ENCODE peak calls at places on chromosomes 4 and X, in six cellular contexts. D is transverse colon, J is SK-N-SH, O is HepG2, X is esophagus muscularis mucosa, C is suprapubic skin. F is an unnamed sample.

GRCh38 chrX:155094468-155095061 is 23.3 kb downstream of the BRCC3 start:
- DNase-seq in D (no peak), J (peak), O (peak), X (no peak), C (no peak), F (no peak)

GRCh38 chr4:2714071-2714770 is 41.9 kb downstream of the TNIP2 start:
- DNase-seq in D (no peak), J (peak), O (no peak), X (no peak), C (no peak), F (peak)

GRCh38 chr4:15656038-15656470 is 897 bp upstream of the FBXL5 start:
- DNase-seq in D (no peak), J (no peak), O (no peak), X (no peak), C (no peak), F (no peak)

GRCh38 chr4:185504098-185505047 is 30.9 kb downstream of the PDLIM3 start:
- DNase-seq in D (peak), J (no peak), O (peak), X (no peak), C (no peak), F (peak)

GRCh38 chr4:185656467-185656890 is 121.2 kb upstream of the PDLIM3 start:
- DNase-seq in D (peak), J (no peak), O (no peak), X (no peak), C (no peak), F (peak)

GRCh38 chrX:106901341-106901740 is 1.8 kb downstream of the RIPPLY1 start:
- DNase-seq in D (no peak), J (no peak), O (peak), X (no peak), C (no peak), F (no peak)

GRCh38 chr4:2931765-2932560 is 31.2 kb downstream of the NOP14 start:
- DNase-seq in D (peak), J (no peak), O (no peak), X (no peak), C (peak), F (peak)

GRCh38 chr4:98232202-98232601 is 29.0 kb upstream of the RAP1GDS1 start:
- DNase-seq in D (no peak), J (no peak), O (no peak), X (no peak), C (no peak), F (no peak)

GRCh38 chrX:132023896-132024386 is 839 bp downstream of the STK26 start:
- DNase-seq in D (no peak), J (no peak), O (no peak), X (no peak), C (no peak), F (no peak)

GRCh38 chrX:22220941-22221340 is 51.8 kb upstream of the CBLL2 start:
- DNase-seq in D (no peak), J (no peak), O (no peak), X (no peak), C (no peak), F (no peak)

GRCh38 chr4:111228396-111228795 is 605.5 kb upstream of the PITX2 start:
- DNase-seq in D (no peak), J (no peak), O (no peak), X (no peak), C (no peak), F (no peak)

GRCh38 chrX:43560247-43560946 is 95.7 kb upstream of the MAOA start:
- DNase-seq in D (peak), J (no peak), O (no peak), X (no peak), C (no peak), F (no peak)

GRCh38 chr4:165364452-165365080 is 14.2 kb upstream of the CPE start:
- DNase-seq in D (peak), J (no peak), O (peak), X (no peak), C (no peak), F (no peak)

GRCh38 chr4:56164921-56165320 is 216.2 kb downstream of the CEP135 start:
- DNase-seq in D (no peak), J (no peak), O (no peak), X (no peak), C (no peak), F (no peak)

GRCh38 chrX:23694606-23695005 is 27.3 kb downstream of the PRDX4 start:
- DNase-seq in D (peak), J (peak), O (peak), X (no peak), C (no peak), F (peak)

GRCh38 chr4:3007724-3008123 is 44.4 kb downstream of the GRK4 start:
- DNase-seq in D (no peak), J (no peak), O (no peak), X (no peak), C (no peak), F (no peak)

GRCh38 chr4:80161413-80162058 is 35.8 kb upstream of the PRDM8 start:
- DNase-seq in D (no peak), J (no peak), O (no peak), X (no peak), C (no peak), F (no peak)

GRCh38 chrX:53356186-53356585 is 66.3 kb downstream of the SMC1A start:
- DNase-seq in D (no peak), J (peak), O (no peak), X (no peak), C (no peak), F (no peak)

GRCh38 chr4:85127653-85128052 is 161.2 kb upstream of the WDFY3 start:
- DNase-seq in D (no peak), J (peak), O (peak), X (no peak), C (no peak), F (no peak)

GRCh38 chr4:140094701-140095420 is 59.1 kb downstream of the MAML3 start:
- DNase-seq in D (peak), J (peak), O (no peak), X (peak), C (peak), F (peak)

GRCh38 chr4:101981756-101982155 is 191.2 kb downstream of the BANK1 start:
- DNase-seq in D (no peak), J (no peak), O (no peak), X (no peak), C (no peak), F (no peak)

GRCh38 chr4:20430555-20430954 is 178.8 kb downstream of the SLIT2 start:
- DNase-seq in D (peak), J (no peak), O (no peak), X (no peak), C (no peak), F (no peak)

GRCh38 chr4:168421671-168422070 is 58.6 kb downstream of the DDX60L start:
- DNase-seq in D (no peak), J (no peak), O (no peak), X (no peak), C (no peak), F (no peak)

GRCh38 chrX:103248553-103248952 is 6.4 kb downstream of the TCEAL8 start:
- DNase-seq in D (no peak), J (peak), O (no peak), X (no peak), C (no peak), F (no peak)

GRCh38 chrX:106734827-106735226 is 8.3 kb downstream of the RNF128 start:
- DNase-seq in D (no peak), J (no peak), O (peak), X (no peak), C (no peak), F (no peak)

GRCh38 chrX:34866636-34867035 is 76.0 kb upstream of the FAM47B start:
- DNase-seq in D (no peak), J (no peak), O (no peak), X (no peak), C (no peak), F (no peak)

GRCh38 chr4:64713256-64713840 is 304.1 kb upstream of the TECRL start:
- DNase-seq in D (no peak), J (peak), O (peak), X (no peak), C (no peak), F (no peak)

GRCh38 chrX:101051549-101052302 is at the start of gene TRMT2B:
- DNase-seq in D (peak), J (peak), O (peak), X (peak), C (peak), F (peak)
- TF ChIP-seq POLR2AphosphoS5 in D (no peak), J (no peak), O (peak), X (peak), C (no peak), F (peak)

DNA sequence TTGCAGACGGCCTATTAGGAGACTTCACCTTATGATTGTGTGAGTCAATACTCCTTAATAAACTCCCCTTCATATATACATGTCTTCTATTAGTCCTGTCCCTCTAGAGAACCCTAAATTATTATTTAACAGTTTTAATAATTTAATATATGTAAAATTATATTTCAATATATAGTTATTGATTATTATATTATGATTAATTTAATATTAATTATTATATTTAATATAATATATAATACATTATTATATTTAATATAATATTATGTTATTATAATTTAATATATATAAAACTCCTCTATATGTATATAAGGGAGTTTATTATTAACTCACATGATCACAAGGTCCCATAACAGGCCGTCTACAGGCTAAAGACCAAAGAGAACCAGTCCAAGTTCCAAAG is 533.2 kb downstream of the ARAP2 start:
- DNase-seq in D (no peak), J (no peak), O (no peak), X (no peak), C (no peak), F (no peak)
- H3K27ac ChIP-seq in D (no peak), J (no peak), O (no peak), X (no peak), C (no peak), F (no peak)

DNA sequence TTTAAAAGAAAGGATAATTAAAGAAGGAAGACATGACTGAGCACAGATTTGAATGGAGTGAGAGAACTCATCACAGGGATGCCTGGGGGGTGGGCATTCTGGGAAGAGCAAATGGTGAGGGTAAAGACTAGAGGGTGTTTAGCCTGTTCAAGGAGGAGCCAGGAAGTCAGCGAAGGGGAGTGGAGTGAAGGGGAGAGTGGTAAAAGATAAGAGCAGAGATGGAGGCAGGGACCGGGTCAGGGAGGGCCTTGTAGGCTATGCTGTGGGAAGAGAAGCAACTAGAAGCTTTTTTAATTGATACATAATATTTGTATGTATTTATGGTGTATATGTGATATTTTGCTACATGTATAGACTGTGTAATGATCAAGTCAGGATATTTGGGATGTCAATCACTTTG is 2.2 kb upstream of the VGLL1 start:
- DNase-seq in D (no peak), J (no peak), O (no peak), X (no peak), C (no peak), F (no peak)
- TF ChIP-seq EP300 in D (no peak), J (no peak), O (no peak), X (no peak), C (no peak), F (no peak)

GRCh38 chr4:183861426-183861825 is 43.7 kb upstream of the STOX2 start:
- DNase-seq in D (no peak), J (no peak), O (no peak), X (peak), C (no peak), F (no peak)

GRCh38 chr4:183863155-183863825 is 41.8 kb upstream of the STOX2 start:
- DNase-seq in D (no peak), J (no peak), O (no peak), X (no peak), C (no peak), F (no peak)

GRCh38 chr4:183858011-183858615 is 47.0 kb upstream of the STOX2 start:
- DNase-seq in D (no peak), J (no peak), O (no peak), X (peak), C (no peak), F (no peak)

GRCh38 chr4:183860110-183860509 is 45.0 kb upstream of the STOX2 start:
- DNase-seq in D (no peak), J (no peak), O (no peak), X (no peak), C (no peak), F (no peak)

GRCh38 chr4:183860726-183861125 is 44.4 kb upstream of the STOX2 start:
- DNase-seq in D (no peak), J (no peak), O (no peak), X (peak), C (no peak), F (no peak)
- TF ChIP-seq POLR2AphosphoS5 in D (no peak), J (no peak), O (no peak), X (no peak), C (no peak), F (no peak)

GRCh38 chrX:29553542-29553941 is 661.8 kb upstream of the MAGEB2 start:
- DNase-seq in D (no peak), J (no peak), O (no peak), X (no peak), C (no peak), F (no peak)
- H3K27ac ChIP-seq in D (no peak), J (no peak), O (no peak), X (no peak), C (no peak), F (no peak)

GRCh38 chrX:19046343-19047215 is 62.7 kb upstream of the PHKA2 start:
- DNase-seq in D (no peak), J (no peak), O (no peak), X (no peak), C (no peak), F (no peak)
- TF ChIP-seq EP300 in D (no peak), J (no peak), O (no peak), X (no peak), C (no peak), F (no peak)

DNA sequence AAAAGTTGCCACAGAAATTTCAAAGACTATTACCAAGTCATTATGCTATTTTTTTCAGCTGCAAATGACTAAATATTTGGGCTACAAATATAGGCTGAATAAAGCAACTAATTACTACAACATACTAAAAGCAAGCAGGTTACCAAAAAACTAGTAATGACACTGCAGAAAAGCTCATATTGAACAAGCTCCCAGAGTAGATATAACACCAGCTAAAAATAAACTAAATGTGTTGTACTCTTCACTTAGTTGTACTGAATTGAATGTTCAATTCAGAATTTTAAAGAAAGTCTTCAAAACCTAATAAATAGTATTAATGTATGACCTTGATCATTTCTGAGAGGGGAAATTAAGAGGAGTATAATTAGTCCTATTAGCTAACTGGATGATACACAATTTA is 12.0 kb downstream of the ATP8A1 start:
- DNase-seq in D (no peak), J (no peak), O (no peak), X (no peak), C (no peak), F (no peak)
- TF ChIP-seq POLR2AphosphoS5 in D (no peak), J (no peak), O (no peak), X (no peak), C (no peak), F (no peak)

GRCh38 chrX:10177620-10178019 is 20.8 kb downstream of the CLCN4 start:
- DNase-seq in D (no peak), J (no peak), O (no peak), X (no peak), C (no peak), F (no peak)
- H3K27ac ChIP-seq in D (no peak), J (no peak), O (no peak), X (no peak), C (no peak), F (no peak)

GRCh38 chr4:105936901-105937300 is 41.6 kb downstream of the NPNT start:
- DNase-seq in D (no peak), J (no peak), O (no peak), X (no peak), C (no peak), F (no peak)
- TF ChIP-seq EP300 in D (no peak), J (no peak), O (no peak), X (no peak), C (no peak), F (no peak)

F was measured in sigmoid colon.